ENCODE peak calls at places on chromosomes 12 and 14, in nine cellular contexts. K, O, L, N, U, W, H, X and D are unnamed samples.

GRCh38 chr12:6914246-6914947 is at the start of gene ENO2:
- DNase-seq in X (peak; percentile 93), K (peak; percentile 70), L (peak; percentile 79), O (peak; percentile 37), N (peak; percentile 44), W (no peak), H (peak; percentile 71), U (peak; percentile 79), D (peak; percentile 82)

GRCh38 chr12:51025748-51026654 is at the start of gene SLC11A2:
- DNase-seq in U (peak; percentile 99), K (peak; percentile 90), H (peak; percentile 86), X (peak; percentile 94), N (peak; percentile 87), W (peak; percentile 73), L (peak; percentile 98), O (peak; percentile 84), D (peak; percentile 98)

GRCh38 chr12:100656806-100657205 is 83.3 kb downstream of the GAS2L3 start:
- DNase-seq in X (no peak), O (no peak), K (peak; percentile 52), N (no peak), W (no peak), U (no peak), H (no peak), L (no peak), D (no peak)

GRCh38 chr14:56875104-56875675 is 64.9 kb upstream of the OTX2 start:
- DNase-seq in X (no peak), H (no peak), N (no peak), K (no peak), W (no peak), U (no peak), O (no peak), L (no peak), D (no peak)

GRCh38 chr14:69013943-69014782 is 35.1 kb upstream of the ACTN1 start:
- DNase-seq in H (no peak), U (no peak), K (peak; percentile 37), X (no peak), N (peak; percentile 88), W (no peak), O (no peak), L (no peak), D (peak; percentile 11)

GRCh38 chr14:52790011-52790755 is 1.2 kb downstream of the GNPNAT1 start:
- DNase-seq in K (peak; percentile 21), X (no peak), U (peak; percentile 3), L (no peak), N (no peak), H (no peak), O (no peak), W (no peak), D (peak; percentile 32)

GRCh38 chr14:32078794-32079663 is 1.9 kb downstream of the ARHGAP5 start:
- DNase-seq in H (no peak), O (no peak), U (peak; percentile 58), X (no peak), N (no peak), W (peak; percentile 47), K (no peak), L (no peak), D (peak; percentile 46)

GRCh38 chr14:74514471-74514932 is 20.9 kb downstream of the ISCA2 start:
- DNase-seq in U (no peak), O (no peak), K (no peak), N (no peak), X (no peak), L (no peak), H (no peak), W (no peak), D (peak; percentile 97)

GRCh38 chr12:40170593-40170992 is 54.2 kb upstream of the LRRK2 start:
- DNase-seq in H (no peak), X (no peak), O (no peak), K (no peak), W (no peak), L (no peak), N (no peak), U (no peak), D (no peak)